ENCODE peak calls at places on chromosome 14, in nine cellular contexts. M, W, X, F, D, I, C, J and E are unnamed samples.

GRCh38 chr14:63039800-63040380 is 5.4 kb downstream of the KCNH5 start:
- DNase-seq in M (no peak), W (no peak), X (peak; percentile 29), F (no peak), D (no peak), I (peak; percentile 73), C (no peak), J (no peak), E (no peak)

GRCh38 chr14:63664143-63664460 is 22.4 kb upstream of the WDR89 start:
- DNase-seq in M (no peak), W (no peak), X (no peak), F (no peak), D (no peak), I (no peak), C (no peak), J (no peak), E (no peak)

GRCh38 chr14:75399819-75400678 is 27.8 kb upstream of the JDP2 start:
- DNase-seq in M (no peak), W (no peak), X (peak; percentile 12), F (peak; percentile 60), D (no peak), I (peak; percentile 57), C (peak; percentile 15), J (no peak), E (no peak)

GRCh38 chr14:81396108-81396507 is 4.0 kb downstream of the STON2 start:
- DNase-seq in M (no peak), W (no peak), X (no peak), F (no peak), D (no peak), I (peak; percentile 4), C (no peak), J (no peak), E (no peak)

GRCh38 chr14:50310445-50310844 is 1.6 kb downstream of the L2HGDH start:
- DNase-seq in M (no peak), W (no peak), X (no peak), F (no peak), D (no peak), I (no peak), C (no peak), J (no peak), E (no peak)

GRCh38 chr14:74348241-74348734 is at the start of gene VRTN:
- DNase-seq in M (no peak), W (no peak), X (no peak), F (no peak), D (no peak), I (no peak), C (no peak), J (no peak), E (no peak)

GRCh38 chr14:104420990-104421389 is 158.6 kb upstream of the C14orf180 start:
- DNase-seq in M (no peak), W (no peak), X (no peak), F (no peak), D (no peak), I (no peak), C (no peak), J (no peak), E (no peak)

GRCh38 chr14:28012629-28013415 is 753.8 kb upstream of the FOXG1 start:
- DNase-seq in M (no peak), W (no peak), X (no peak), F (no peak), D (no peak), I (no peak), C (no peak), J (no peak), E (no peak)

GRCh38 chr14:101475468-101476257 is 85.6 kb upstream of the DIO3 start:
- DNase-seq in M (no peak), W (no peak), X (no peak), F (peak; percentile 75), D (no peak), I (peak; percentile 85), C (no peak), J (no peak), E (no peak)

GRCh38 chr14:100866666-100867630 is 36.6 kb downstream of the RTL1 start:
- DNase-seq in M (no peak), W (no peak), X (no peak), F (peak; percentile 18), D (no peak), I (no peak), C (no peak), J (no peak), E (no peak)

GRCh38 chr14:34488528-34488927 is 26.5 kb upstream of the SPTSSA start:
- DNase-seq in M (no peak), W (no peak), X (no peak), F (no peak), D (no peak), I (no peak), C (no peak), J (no peak), E (no peak)

GRCh38 chr14:89303452-89304435 is 113.3 kb downstream of the FOXN3 start:
- DNase-seq in M (no peak), W (no peak), X (peak; percentile 97), F (peak; percentile 71), D (no peak), I (peak; percentile 86), C (peak; percentile 21), J (no peak), E (no peak)

GRCh38 chr14:50726372-50727107 is 58.4 kb upstream of the SAV1 start:
- DNase-seq in M (no peak), W (no peak), X (no peak), F (no peak), D (no peak), I (peak; percentile 82), C (peak; percentile 43), J (no peak), E (no peak)

GRCh38 chr14:103623883-103624482 is 5.0 kb upstream of the KLC1 start:
- DNase-seq in M (no peak), W (no peak), X (no peak), F (no peak), D (no peak), I (no peak), C (no peak), J (no peak), E (no peak)

GRCh38 chr14:65040666-65041433 is 54.2 kb downstream of the FNTB start:
- DNase-seq in M (no peak), W (no peak), X (no peak), F (no peak), D (no peak), I (no peak), C (no peak), J (no peak), E (no peak)

GRCh38 chr14:25103820-25104219 is 53.9 kb upstream of the STXBP6 start:
- DNase-seq in M (no peak), W (no peak), X (no peak), F (no peak), D (no peak), I (no peak), C (no peak), J (no peak), E (no peak)

GRCh38 chr14:92039073-92039719 is 663 bp downstream of the TRIP11 start:
- DNase-seq in M (no peak), W (no peak), X (peak; percentile 25), F (no peak), D (no peak), I (peak; percentile 72), C (peak; percentile 66), J (peak; percentile 41), E (no peak)

GRCh38 chr14:104133496-104133895 is 4.9 kb upstream of the KIF26A start:
- DNase-seq in M (no peak), W (no peak), X (no peak), F (no peak), D (no peak), I (no peak), C (no peak), J (no peak), E (no peak)

GRCh38 chr14:91835920-91836843 is 31.2 kb downstream of the TC2N start:
- DNase-seq in M (peak; percentile 92), W (peak; percentile 84), X (no peak), F (peak; percentile 52), D (peak; percentile 90), I (no peak), C (peak; percentile 90), J (peak; percentile 88), E (peak; percentile 87)

GRCh38 chr14:63193236-63193635 is 11.0 kb upstream of the RHOJ start:
- DNase-seq in M (no peak), W (no peak), X (no peak), F (no peak), D (no peak), I (no peak), C (no peak), J (no peak), E (no peak)

GRCh38 chr14:80358112-80358511 is 146.8 kb upstream of the DIO2 start:
- DNase-seq in M (no peak), W (no peak), X (no peak), F (no peak), D (no peak), I (no peak), C (no peak), J (no peak), E (no peak)

GRCh38 chr14:65208548-65208947 is 106.2 kb upstream of the MAX start:
- DNase-seq in M (no peak), W (no peak), X (no peak), F (no peak), D (no peak), I (no peak), C (no peak), J (no peak), E (no peak)

GRCh38 chr14:88233915-88234314 is 89.2 kb downstream of the KCNK10 start:
- DNase-seq in M (no peak), W (no peak), X (no peak), F (no peak), D (no peak), I (peak; percentile 10), C (peak; percentile 32), J (no peak), E (no peak)

GRCh38 chr14:75578099-75578785 is at the start of gene FLVCR2:
- DNase-seq in M (peak; percentile 59), W (no peak), X (no peak), F (peak; percentile 85), D (peak; percentile 49), I (peak; percentile 59), C (peak; percentile 46), J (peak; percentile 22), E (peak; percentile 37)

GRCh38 chr14:99272669-99273024 is 650 bp upstream of the BCL11B start:
- DNase-seq in M (no peak), W (no peak), X (no peak), F (no peak), D (no peak), I (no peak), C (no peak), J (no peak), E (no peak)